ENCODE peak calls at places on chromosomes 7 and 10, in seven cellular contexts. N is IMR-90, X is ovary, J is A549, D is right lobe of liver, C is Peyer's patch, E is heart left ventricle. F is an unnamed sample.

GRCh38 chr7:141674702-141675101 is 27.3 kb downstream of the DENND11 start:
- DNase-seq in X (no peak), E (no peak), C (no peak), D (no peak), N (no peak), J (no peak), F (peak)

GRCh38 chr7:142632291-142633134 is 116.8 kb upstream of the PRSS1 start:
- DNase-seq in C (peak), N (peak), X (peak), J (peak), D (peak), E (peak), F (peak)

GRCh38 chr10:119241066-119241465 is 33.7 kb downstream of the GRK5 start:
- DNase-seq in J (no peak), D (peak), N (no peak), E (no peak), C (no peak), X (no peak), F (no peak)

GRCh38 chr10:49330127-49330665 is 31.2 kb downstream of the C10orf71 start:
- DNase-seq in J (no peak), N (no peak), X (no peak), C (no peak), E (peak), D (no peak), F (no peak)

GRCh38 chr7:158865462-158865922 is 9.1 kb downstream of the DYNC2I1 start:
- DNase-seq in E (no peak), C (peak), N (no peak), D (peak), X (no peak), J (no peak), F (no peak)

GRCh38 chr7:152424348-152425108 is 11.3 kb downstream of the KMT2C start:
- DNase-seq in J (no peak), D (no peak), X (no peak), E (no peak), N (peak), C (no peak), F (no peak)

GRCh38 chr7:120273476-120273975 is 551 bp downstream of the KCND2 start:
- DNase-seq in J (no peak), X (peak), D (no peak), C (no peak), N (no peak), E (no peak), F (peak)

GRCh38 chr10:125639846-125640245 is 43.1 kb downstream of the TEX36 start:
- DNase-seq in E (no peak), N (no peak), X (no peak), C (no peak), D (no peak), J (no peak), F (no peak)

GRCh38 chr7:34087892-34088891 is 182.9 kb downstream of the BMPER start:
- DNase-seq in E (no peak), C (no peak), N (peak), D (no peak), J (no peak), X (no peak), F (no peak)

GRCh38 chr7:24907311-24907886 is 72.6 kb downstream of the OSBPL3 start:
- DNase-seq in E (no peak), D (no peak), J (peak), N (peak), X (no peak), C (no peak), F (no peak)

GRCh38 chr10:14784459-14785055 is 9.9 kb upstream of the FAM107B start:
- DNase-seq in X (no peak), J (no peak), D (no peak), E (no peak), N (no peak), C (no peak), F (no peak)

GRCh38 chr10:63887026-63887589 is 365.9 kb downstream of the REEP3 start:
- DNase-seq in X (no peak), D (peak), C (no peak), N (no peak), E (no peak), J (no peak), F (peak)

DNA sequence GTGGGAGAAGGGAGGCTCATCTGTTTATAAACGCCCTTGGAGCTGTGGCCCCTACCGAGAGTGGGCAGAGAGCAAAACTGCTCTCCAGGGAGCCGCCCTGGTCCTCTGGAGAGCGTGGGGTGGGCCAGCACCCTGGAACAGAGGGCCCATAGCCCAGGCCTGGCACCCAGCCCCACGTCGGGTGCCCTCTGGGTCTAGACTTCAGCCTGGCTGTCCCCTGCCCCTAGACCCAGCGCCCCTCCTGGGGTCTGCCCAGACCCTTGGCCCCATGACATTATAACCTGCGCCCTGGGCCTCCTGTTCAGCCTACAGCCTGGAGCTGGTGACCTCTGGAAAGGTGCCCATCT is 24.7 kb downstream of the GET4 start:
- DNase-seq in E (no peak), C (no peak), D (no peak), X (no peak), J (no peak), N (no peak), F (no peak)
- H3K27ac ChIP-seq in E (no peak), C (peak), D (no peak), X (no peak), J (peak), N (no peak), F (no peak)

GRCh38 chr10:73364964-73365363 is 6.3 kb upstream of the CFAP70 start:
- DNase-seq in E (no peak), D (no peak), J (no peak), X (no peak), N (no peak), C (no peak), F (no peak)

GRCh38 chr10:73366381-73367298 is 8.0 kb upstream of the CFAP70 start:
- DNase-seq in E (no peak), J (no peak), N (no peak), X (no peak), D (no peak), C (no peak), F (no peak)

GRCh38 chr10:73368238-73368637 is 9.6 kb upstream of the CFAP70 start:
- DNase-seq in D (no peak), N (no peak), C (no peak), E (no peak), X (no peak), J (no peak), F (no peak)
- TF ChIP-seq POLR2A in D (no peak), N (no peak), C (no peak), E (no peak), X (no peak), J (no peak), F (no peak)

GRCh38 chr7:22765609-22766008 is 38.6 kb downstream of the IL6 start:
- DNase-seq in C (no peak), J (no peak), E (no peak), X (no peak), D (no peak), N (no peak), F (no peak)
- H3K27ac ChIP-seq in C (no peak), J (no peak), E (no peak), X (no peak), D (no peak), N (no peak), F (no peak)

DNA sequence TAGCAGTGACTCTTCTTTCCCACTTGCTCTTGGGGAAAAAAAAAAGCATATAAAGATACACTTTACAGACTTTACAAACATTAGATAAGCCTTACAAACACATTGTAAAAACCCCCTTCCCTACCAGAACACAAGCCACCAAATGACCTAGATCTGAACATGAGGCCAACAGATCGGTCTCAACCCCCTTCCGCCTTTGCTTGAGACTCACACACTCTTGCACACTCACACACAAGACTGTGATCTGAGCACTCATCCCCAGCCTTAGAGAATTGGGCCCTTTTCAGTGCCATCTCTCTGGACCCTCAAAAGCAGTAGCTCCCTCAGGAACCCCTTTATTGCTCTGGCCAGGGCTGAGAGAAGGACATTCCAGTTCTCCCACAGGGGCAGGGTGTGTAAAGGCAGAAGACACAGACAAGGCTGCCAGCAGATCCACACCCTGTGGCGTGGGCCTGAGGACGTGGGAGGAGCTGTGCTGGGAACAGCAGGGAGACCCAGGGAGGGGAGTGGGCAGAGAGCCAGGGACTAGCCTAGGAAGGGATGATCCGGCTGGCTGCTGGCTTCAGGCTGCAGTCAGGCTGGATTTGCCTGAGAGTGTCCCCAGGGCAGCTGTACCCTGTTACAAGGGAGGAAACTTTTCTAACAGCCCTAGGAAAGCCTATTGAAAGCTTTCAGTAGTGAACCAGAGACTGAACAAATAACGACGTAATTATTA is 206.7 kb downstream of the KIAA1217 start:
- DNase-seq in N (peak), E (peak), X (peak), D (peak), C (peak), J (no peak), F (peak)
- TF ChIP-seq POLR2A in N (no peak), E (no peak), X (no peak), D (no peak), C (no peak), J (no peak), F (peak)

GRCh38 chr7:106423836-106424475 is 139.2 kb upstream of the NAMPT start:
- DNase-seq in N (no peak), C (no peak), J (no peak), E (no peak), D (no peak), X (no peak), F (no peak)
- H3K27ac ChIP-seq in N (peak), C (no peak), J (peak), E (peak), D (peak), X (no peak), F (peak)